ENCODE peak calls at places on chromosomes 5 and 9, in ten cellular contexts. U, A, V, L, R, J, T, I, N and C are unnamed samples.

GRCh38 chr5:124895236-124895635 is 148.8 kb upstream of the ZNF608 start:
- DNase-seq in U (no peak), A (no peak), V (no peak), L (no peak), R (no peak), J (no peak), T (no peak), I (no peak), N (no peak), C (no peak)

GRCh38 chr9:99377790-99378775 is 156.0 kb downstream of the SEC61B start:
- DNase-seq in U (no peak), A (no peak), V (no peak), L (no peak), R (no peak), J (no peak), T (peak; percentile 88), I (no peak), N (no peak), C (no peak)

GRCh38 chr9:88587182-88587581 is 52.2 kb downstream of the NXNL2 start:
- DNase-seq in U (no peak), A (peak; percentile 15), V (no peak), L (no peak), R (no peak), J (peak; percentile 79), T (peak; percentile 22), I (no peak), N (no peak), C (no peak)

GRCh38 chr5:14676320-14676719 is 11.8 kb downstream of the OTULIN start:
- DNase-seq in U (no peak), A (peak; percentile 53), V (no peak), L (peak; percentile 50), R (no peak), J (no peak), T (peak; percentile 29), I (no peak), N (no peak), C (no peak)

GRCh38 chr5:126619781-126620180 is 19.0 kb downstream of the PHAX start:
- DNase-seq in U (no peak), A (no peak), V (no peak), L (no peak), R (no peak), J (no peak), T (no peak), I (no peak), N (no peak), C (no peak)

GRCh38 chr5:66830636-66831035 is 234.4 kb downstream of the MAST4 start:
- DNase-seq in U (no peak), A (peak; percentile 1), V (no peak), L (no peak), R (no peak), J (no peak), T (no peak), I (no peak), N (no peak), C (no peak)

GRCh38 chr5:133109655-133110483 is 58.1 kb downstream of the HSPA4 start:
- DNase-seq in U (no peak), A (no peak), V (no peak), L (no peak), R (peak; percentile 36), J (no peak), T (peak; percentile 79), I (no peak), N (no peak), C (no peak)

GRCh38 chr5:177367323-177367848 is 9.7 kb downstream of the RGS14 start:
- DNase-seq in U (no peak), A (no peak), V (no peak), L (no peak), R (no peak), J (no peak), T (no peak), I (no peak), N (no peak), C (no peak)

GRCh38 chr9:95511952-95512750 is 4.6 kb downstream of the PTCH1 start:
- DNase-seq in U (no peak), A (peak; percentile 31), V (no peak), L (no peak), R (no peak), J (peak; percentile 46), T (peak; percentile 40), I (no peak), N (no peak), C (peak; percentile 35)

GRCh38 chr9:133493428-133493827 is 14.5 kb upstream of the SLC2A6 start:
- DNase-seq in U (no peak), A (no peak), V (no peak), L (no peak), R (no peak), J (peak; percentile 21), T (no peak), I (no peak), N (no peak), C (no peak)

GRCh38 chr5:134142088-134142487 is 27.6 kb downstream of the TCF7 start:
- DNase-seq in U (no peak), A (no peak), V (peak; percentile 48), L (no peak), R (no peak), J (peak; percentile 18), T (no peak), I (no peak), N (peak; percentile 0), C (no peak)

GRCh38 chr5:150021491-150022162 is 21.1 kb downstream of the HMGXB3 start:
- DNase-seq in U (no peak), A (peak; percentile 88), V (no peak), L (peak; percentile 84), R (no peak), J (no peak), T (no peak), I (no peak), N (no peak), C (no peak)

GRCh38 chr9:113221800-113222481 is 597 bp downstream of the SLC31A1 start:
- DNase-seq in U (no peak), A (peak; percentile 3), V (no peak), L (peak; percentile 5), R (no peak), J (no peak), T (no peak), I (peak; percentile 23), N (no peak), C (no peak)

GRCh38 chr9:131691969-131692611 is 47.8 kb downstream of the RAPGEF1 start:
- DNase-seq in U (no peak), A (no peak), V (no peak), L (no peak), R (no peak), J (no peak), T (no peak), I (no peak), N (no peak), C (no peak)

GRCh38 chr5:82387041-82387818 is 109.1 kb upstream of the RPS23 start:
- DNase-seq in U (no peak), A (peak; percentile 93), V (no peak), L (no peak), R (no peak), J (no peak), T (no peak), I (peak; percentile 58), N (no peak), C (no peak)

GRCh38 chr5:177490992-177491391 is 6.4 kb downstream of the PDLIM7 start:
- DNase-seq in U (peak; percentile 51), A (no peak), V (no peak), L (no peak), R (no peak), J (no peak), T (no peak), I (no peak), N (no peak), C (no peak)

DNA sequence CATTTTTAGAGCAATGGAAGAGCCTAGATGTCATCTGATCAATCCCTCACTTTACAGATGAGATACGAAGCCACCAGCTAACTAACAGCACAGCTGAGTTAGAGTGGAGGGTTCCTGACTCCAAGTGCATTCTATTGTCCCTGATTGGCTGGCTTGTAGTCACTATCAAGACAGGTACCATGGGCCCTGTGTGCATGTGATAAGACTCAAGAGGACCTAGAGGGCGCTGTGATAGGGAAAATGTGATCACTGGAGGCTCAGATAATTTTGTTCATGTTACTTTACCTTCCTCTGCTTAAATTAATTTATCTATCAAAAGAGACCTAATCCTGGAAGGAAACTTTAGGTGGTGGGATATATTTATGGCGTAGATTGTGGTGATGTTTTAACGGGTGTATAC is 19.5 kb upstream of the SNAPC3 start:
- DNase-seq in U (no peak), A (peak; percentile 12), V (no peak), L (no peak), R (no peak), J (no peak), T (no peak), I (peak; percentile 32), N (no peak), C (no peak)
- TF ChIP-seq CTCF in U (peak; percentile 30), A (peak; percentile 56), V (peak; percentile 34), L (peak; percentile 53), R (no peak), J (no peak), T (peak; percentile 28), I (peak; percentile 37), N (no peak), C (no peak)

DNA sequence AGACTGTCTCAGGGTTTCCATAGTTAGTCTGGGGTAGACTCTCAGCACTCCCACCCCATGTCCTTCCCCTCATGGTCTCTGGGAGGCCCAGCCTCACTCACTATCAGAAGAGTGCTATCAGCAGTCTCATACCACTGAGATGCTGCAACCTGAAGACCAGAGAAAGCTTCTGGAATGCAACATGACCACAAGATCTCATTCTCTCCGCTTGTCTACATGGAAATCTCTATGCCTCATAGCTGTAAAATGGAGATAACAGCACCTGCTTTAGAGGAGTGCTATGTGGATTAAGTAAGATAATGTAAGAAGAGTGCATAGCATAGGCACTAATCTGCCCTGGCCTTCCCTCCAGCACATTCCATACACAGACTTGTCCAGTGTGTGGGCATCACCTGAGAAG is 47.0 kb upstream of the ZNF169 start:
- DNase-seq in U (no peak), A (no peak), V (no peak), L (peak; percentile 7), R (no peak), J (no peak), T (no peak), I (no peak), N (no peak), C (no peak)
- TF ChIP-seq CTCF in U (no peak), A (no peak), V (no peak), L (no peak), R (no peak), J (no peak), T (no peak), I (no peak), N (no peak), C (no peak)

DNA sequence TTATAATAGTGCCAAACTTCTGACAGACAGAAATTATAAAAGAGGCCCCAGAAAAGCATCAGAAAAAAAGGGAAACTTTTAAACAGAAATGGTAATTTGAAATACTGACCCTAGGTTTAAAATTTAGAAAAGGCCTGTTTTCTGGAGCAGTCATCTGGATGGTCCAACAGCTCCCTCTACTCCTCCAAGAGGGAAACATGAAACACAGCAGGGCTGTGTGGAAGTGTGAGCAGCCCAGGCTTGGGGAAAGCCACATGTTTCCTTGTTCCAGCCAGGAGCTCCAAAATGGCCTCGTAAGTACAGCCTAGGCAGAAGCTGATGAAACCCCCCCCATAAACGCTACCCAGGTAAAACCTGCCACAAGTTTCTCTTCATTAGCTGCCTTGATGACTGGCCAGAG is 499.3 kb upstream of the ADAMTS16 start:
- DNase-seq in U (no peak), A (no peak), V (no peak), L (no peak), R (no peak), J (no peak), T (peak; percentile 9), I (no peak), N (no peak), C (peak; percentile 16)
- TF ChIP-seq CTCF in U (no peak), A (no peak), V (no peak), L (peak; percentile 20), R (no peak), J (no peak), T (peak; percentile 27), I (no peak), N (no peak), C (no peak)

GRCh38 chr5:141951341-141951781 is 6.6 kb downstream of the PCDH12 start:
- DNase-seq in U (peak; percentile 58), A (peak; percentile 13), V (no peak), L (no peak), R (no peak), J (no peak), T (no peak), I (peak; percentile 51), N (no peak), C (peak; percentile 70)
- TF ChIP-seq CTCF in U (peak; percentile 62), A (peak; percentile 42), V (peak; percentile 27), L (peak; percentile 46), R (no peak), J (no peak), T (peak; percentile 34), I (no peak), N (peak; percentile 39), C (peak; percentile 63)